ENCODE peak calls at places on chromosome 5, in nine cellular contexts. H is DND-41; G is psoas muscle; A is left ventricle myocardium inferior; F is neural progenitor cell; D is cardiac muscle cell; Z is prostate gland; Y is keratinocyte; E is effector memory CD4-positive, alpha-beta T cell. B is an unnamed sample.

GRCh38 chr5:115657883-115658233 is 32.0 kb upstream of the TMED7 start:
- DNase-seq in H (no peak), G (no peak), A (no peak), F (no peak), D (no peak), Z (no peak), Y (peak; percentile 48), E (no peak), B (no peak)

GRCh38 chr5:91212336-91213092 is 170.6 kb downstream of the ARRDC3 start:
- DNase-seq in H (no peak), G (no peak), A (no peak), F (no peak), D (no peak), Z (no peak), Y (no peak), E (no peak), B (no peak)

GRCh38 chr5:74289238-74289637 is 351.3 kb downstream of the ENC1 start:
- DNase-seq in H (no peak), G (no peak), A (no peak), F (no peak), D (no peak), Z (no peak), Y (peak; percentile 48), E (no peak), B (no peak)

GRCh38 chr5:36006161-36006560 is 15.0 kb upstream of the UGT3A1 start:
- DNase-seq in H (no peak), G (no peak), A (no peak), F (no peak), D (no peak), Z (no peak), Y (no peak), E (no peak), B (no peak)

GRCh38 chr5:143433680-143434079 is 30.2 kb upstream of the NR3C1 start:
- DNase-seq in H (peak; percentile 55), G (no peak), A (no peak), F (no peak), D (no peak), Z (no peak), Y (no peak), E (no peak), B (no peak)

GRCh38 chr5:135543151-135543818 is 7.5 kb upstream of the NEUROG1 start:
- DNase-seq in H (no peak), G (no peak), A (no peak), F (peak; percentile 78), D (no peak), Z (no peak), Y (no peak), E (no peak), B (no peak)

GRCh38 chr5:1795931-1796330 is 3.7 kb downstream of the MRPL36 start:
- DNase-seq in H (no peak), G (no peak), A (no peak), F (no peak), D (no peak), Z (no peak), Y (no peak), E (no peak), B (no peak)

GRCh38 chr5:111389390-111390082 is 122.8 kb downstream of the STARD4 start:
- DNase-seq in H (no peak), G (no peak), A (no peak), F (no peak), D (no peak), Z (no peak), Y (peak; percentile 32), E (no peak), B (no peak)

GRCh38 chr5:154611341-154611767 is 133.3 kb upstream of the HAND1 start:
- DNase-seq in H (no peak), G (peak; percentile 22), A (no peak), F (peak; percentile 45), D (no peak), Z (no peak), Y (no peak), E (no peak), B (no peak)

GRCh38 chr5:112374356-112374755 is 44.7 kb downstream of the EPB41L4A start:
- DNase-seq in H (no peak), G (no peak), A (no peak), F (no peak), D (no peak), Z (no peak), Y (no peak), E (no peak), B (no peak)

GRCh38 chr5:166270712-166271111 is 2020.7 kb upstream of the WWC1 start:
- DNase-seq in H (no peak), G (no peak), A (no peak), F (no peak), D (no peak), Z (no peak), Y (no peak), E (no peak), B (no peak)

GRCh38 chr5:168765220-168766037 is 186.3 kb upstream of the PANK3 start:
- DNase-seq in H (no peak), G (no peak), A (no peak), F (no peak), D (no peak), Z (no peak), Y (no peak), E (no peak), B (no peak)

GRCh38 chr5:123807177-123807900 is 295.4 kb downstream of the CSNK1G3 start:
- DNase-seq in H (no peak), G (no peak), A (no peak), F (peak; percentile 56), D (peak; percentile 75), Z (no peak), Y (no peak), E (no peak), B (no peak)

GRCh38 chr5:122192477-122192876 is 63.1 kb downstream of the ZNF474 start:
- DNase-seq in H (no peak), G (no peak), A (no peak), F (no peak), D (no peak), Z (no peak), Y (no peak), E (no peak), B (no peak)

GRCh38 chr5:3590967-3591900 is 4.4 kb upstream of the IRX1 start:
- DNase-seq in H (no peak), G (no peak), A (no peak), F (peak; percentile 60), D (no peak), Z (no peak), Y (no peak), E (no peak), B (no peak)

GRCh38 chr5:72621576-72621975 is 114.4 kb upstream of the ZNF366 start:
- DNase-seq in H (no peak), G (no peak), A (no peak), F (no peak), D (no peak), Z (no peak), Y (no peak), E (no peak), B (no peak)

GRCh38 chr5:140925806-140926205 is 293 bp upstream of the PCDHAC1 start:
- DNase-seq in H (no peak), G (no peak), A (no peak), F (no peak), D (no peak), Z (no peak), Y (no peak), E (no peak), B (no peak)

GRCh38 chr5:58410441-58410840 is 49.4 kb downstream of the PLK2 start:
- DNase-seq in H (no peak), G (no peak), A (no peak), F (no peak), D (no peak), Z (no peak), Y (no peak), E (no peak), B (no peak)

GRCh38 chr5:132011561-132012384 is at the start of gene ACSL6:
- DNase-seq in H (peak; percentile 1), G (peak; percentile 43), A (no peak), F (peak; percentile 76), D (peak; percentile 67), Z (no peak), Y (no peak), E (peak; percentile 25), B (peak; percentile 31)

GRCh38 chr5:126938461-126938860 is 91.9 kb downstream of the MARCHF3 start:
- DNase-seq in H (no peak), G (no peak), A (no peak), F (no peak), D (no peak), Z (no peak), Y (no peak), E (no peak), B (no peak)

GRCh38 chr5:88729476-88730182 is 153.4 kb downstream of the MEF2C start:
- DNase-seq in H (peak; percentile 55), G (peak; percentile 24), A (peak; percentile 15), F (peak; percentile 84), D (peak; percentile 84), Z (peak; percentile 68), Y (peak; percentile 4), E (no peak), B (peak; percentile 40)
- H3K27ac ChIP-seq in H (no peak overlapping the region), G (peak overlapping the region; percentile 71), A (peak overlapping the region; percentile 37), F (no peak overlapping the region), D (no peak overlapping the region), Z (no peak overlapping the region), Y (no peak overlapping the region), E (no peak overlapping the region), B (no peak overlapping the region)

GRCh38 chr5:146301666-146302065 is 37.0 kb upstream of the POU4F3 start:
- DNase-seq in H (no peak), G (no peak), A (no peak), F (no peak), D (no peak), Z (no peak), Y (no peak), E (no peak), B (no peak)

GRCh38 chr5:146307796-146308195 is 30.8 kb upstream of the POU4F3 start:
- DNase-seq in H (no peak), G (no peak), A (no peak), F (no peak), D (no peak), Z (no peak), Y (no peak), E (no peak), B (no peak)

GRCh38 chr5:146306838-146307237 is 31.8 kb upstream of the POU4F3 start:
- DNase-seq in H (no peak), G (no peak), A (no peak), F (no peak), D (peak; percentile 25), Z (no peak), Y (no peak), E (no peak), B (no peak)

GRCh38 chr5:146302428-146302827 is 36.2 kb upstream of the POU4F3 start:
- DNase-seq in H (no peak), G (no peak), A (no peak), F (no peak), D (no peak), Z (no peak), Y (no peak), E (no peak), B (no peak)
- H3K27me3 ChIP-seq in H (no peaks in the 10 kb centered on the region), G (peaks cover 4% of the 10 kb centered on the region), A (no peaks in the 10 kb centered on the region), F (peaks cover 32% of the 10 kb centered on the region), D (peaks cover 33% of the 10 kb centered on the region), Z (no peaks in the 10 kb centered on the region), Y (peaks cover 6% of the 10 kb centered on the region), E (no peaks in the 10 kb centered on the region), B (no peaks in the 10 kb centered on the region)

GRCh38 chr5:145141534-145141933 is 693.6 kb downstream of the PRELID2 start:
- DNase-seq in H (no peak), G (no peak), A (no peak), F (no peak), D (no peak), Z (no peak), Y (no peak), E (no peak), B (no peak)
- H3K4me3 ChIP-seq in H (no peak overlapping the region), G (no peak overlapping the region), A (no peak overlapping the region), F (no peak overlapping the region), D (no peak overlapping the region), Z (no peak overlapping the region), Y (no peak overlapping the region), E (no peak overlapping the region), B (no peak overlapping the region)

GRCh38 chr5:172153695-172154094 is 34.3 kb downstream of the STK10 start:
- DNase-seq in H (no peak), G (no peak), A (no peak), F (no peak), D (no peak), Z (no peak), Y (no peak), E (no peak), B (no peak)
- H3K27ac ChIP-seq in H (no peak overlapping the region), G (no peak overlapping the region), A (no peak overlapping the region), F (no peak overlapping the region), D (no peak overlapping the region), Z (no peak overlapping the region), Y (no peak overlapping the region), E (peak overlapping the region; percentile 11), B (peak overlapping the region; percentile 47)

B was measured in naive thymus-derived CD4-positive, alpha-beta T cell.